ENCODE peak calls at places on chromosome 21, in eight cellular contexts. V is NCI-H345; L is ELR; F is adrenal gland; T is activated CD4-positive, alpha-beta memory T cell treated with anti-CD3 and anti-CD28 coated beads for 36 hours; J is HuH-7.5; D is transverse colon; A is pulmonary artery endothelial cell. C is an unnamed sample.

GRCh38 chr21:38355992-38356781 is 99.4 kb downstream of the KCNJ15 start:
- DNase-seq in L (peak; percentile 81), F (peak; percentile 78), V (peak; percentile 71), A (no peak), D (peak; percentile 82), J (peak; percentile 70), T (peak; percentile 82), C (no peak)

GRCh38 chr21:31580866-31581276 is 78.6 kb upstream of the SOD1 start:
- DNase-seq in L (peak; percentile 58), A (no peak), F (peak; percentile 67), J (peak; percentile 32), D (peak; percentile 70), T (peak; percentile 84), V (peak; percentile 81), C (peak; percentile 46)

GRCh38 chr21:28132713-28133112 is 860.0 kb downstream of the LTN1 start:
- DNase-seq in D (no peak), A (no peak), T (no peak), V (no peak), L (no peak), F (no peak), J (no peak), C (no peak)

GRCh38 chr21:31203371-31204054 is 140.5 kb downstream of the TIAM1 start:
- DNase-seq in J (no peak), F (no peak), V (no peak), D (no peak), T (no peak), L (no peak), A (no peak), C (peak; percentile 49)

GRCh38 chr21:29078884-29079765 is 5.7 kb upstream of the CCT8 start:
- DNase-seq in F (peak; percentile 68), T (peak; percentile 66), A (no peak), V (no peak), D (no peak), J (no peak), L (no peak), C (no peak)

GRCh38 chr21:33975548-33976081 is 60.0 kb upstream of the ATP5PO start:
- DNase-seq in V (no peak), T (peak; percentile 87), L (peak; percentile 85), D (peak; percentile 25), A (no peak), F (no peak), J (no peak), C (no peak)

GRCh38 chr21:32325706-32326105 is 27.1 kb downstream of the MRAP start:
- DNase-seq in A (no peak), J (no peak), L (no peak), V (no peak), D (no peak), T (no peak), F (no peak), C (no peak)

GRCh38 chr21:45997495-45998275 is 16.1 kb downstream of the COL6A1 start:
- DNase-seq in L (no peak), F (peak; percentile 10), T (no peak), A (no peak), D (peak; percentile 7), V (no peak), J (no peak), C (no peak)

GRCh38 chr21:45615145-45615711 is 28.3 kb upstream of the PCBP3 start:
- DNase-seq in V (peak; percentile 25), A (no peak), L (no peak), D (peak; percentile 69), T (peak; percentile 90), J (no peak), F (no peak), C (no peak)

GRCh38 chr21:44996983-44997936 is 57.4 kb downstream of the SLX9 start:
- DNase-seq in V (no peak), D (no peak), T (no peak), J (no peak), L (no peak), A (no peak), F (no peak), C (no peak)

GRCh38 chr21:44711327-44712202 is at the start of gene TSPEAR:
- DNase-seq in J (no peak), F (no peak), D (no peak), V (peak; percentile 92), L (no peak), T (peak; percentile 10), A (no peak), C (no peak)

GRCh38 chr21:41307219-41307618 is 9.4 kb upstream of the FAM3B start:
- DNase-seq in A (no peak), L (no peak), V (no peak), D (no peak), F (no peak), J (no peak), T (no peak), C (no peak)

GRCh38 chr21:44892095-44892494 is 18.6 kb upstream of the PTTG1IP start:
- DNase-seq in F (no peak), V (no peak), A (no peak), D (no peak), T (no peak), L (no peak), J (no peak), C (no peak)

GRCh38 chr21:31887596-31887920 is 14.7 kb downstream of the HUNK start:
- DNase-seq in L (no peak), J (no peak), V (no peak), D (no peak), F (no peak), A (no peak), T (no peak), C (no peak)

GRCh38 chr21:44874497-44875331 is 1.2 kb upstream of the PTTG1IP start:
- DNase-seq in A (no peak), D (peak; percentile 57), J (no peak), V (peak; percentile 62), F (peak; percentile 75), L (no peak), T (peak; percentile 58), C (no peak)

GRCh38 chr21:33541756-33542639 is at the start of gene GART:
- DNase-seq in J (peak; percentile 43), A (peak; percentile 19), L (peak; percentile 90), D (peak; percentile 88), V (peak; percentile 93), F (peak; percentile 81), T (peak; percentile 89), C (peak; percentile 28)

GRCh38 chr21:42614391-42614790 is 39.0 kb upstream of the PDE9A start:
- DNase-seq in D (no peak), T (peak; percentile 75), L (no peak), A (no peak), J (no peak), V (no peak), F (no peak), C (no peak)

GRCh38 chr21:35648512-35648911 is 411.8 kb downstream of the SETD4 start:
- DNase-seq in V (peak; percentile 95), F (no peak), T (no peak), A (no peak), L (no peak), J (no peak), D (no peak), C (no peak)

GRCh38 chr21:45867041-45867630 is 114.4 kb upstream of the COL6A1 start:
- DNase-seq in V (no peak), A (no peak), J (no peak), F (no peak), D (no peak), L (no peak), T (no peak), C (no peak)

GRCh38 chr21:26842976-26843911 is 2.0 kb downstream of the ADAMTS1 start:
- DNase-seq in L (peak; percentile 96), A (peak; percentile 83), J (peak; percentile 64), F (peak; percentile 91), T (peak; percentile 29), D (peak; percentile 87), V (no peak), C (peak; percentile 92)

GRCh38 chr21:39208624-39209333 is 25.5 kb upstream of the PSMG1 start:
- DNase-seq in D (peak; percentile 25), L (no peak), T (no peak), V (no peak), A (no peak), F (no peak), J (no peak), C (no peak)

GRCh38 chr21:31234936-31235335 is 109.1 kb downstream of the TIAM1 start:
- DNase-seq in A (no peak), V (no peak), F (no peak), L (no peak), T (no peak), D (no peak), J (no peak), C (no peak)

GRCh38 chr21:41877901-41878830 is 978 bp downstream of the PRDM15 start:
- DNase-seq in V (peak; percentile 52), T (peak; percentile 36), J (peak; percentile 49), D (peak; percentile 61), L (peak; percentile 57), F (peak; percentile 55), A (no peak), C (no peak)

GRCh38 chr21:35963920-35964451 is 96.3 kb downstream of the SETD4 start:
- DNase-seq in L (peak; percentile 15), D (no peak), A (no peak), F (no peak), V (no peak), J (no peak), T (no peak), C (no peak)

GRCh38 chr21:32770514-32771133 is 931 bp downstream of the PAXBP1 start:
- DNase-seq in J (peak; percentile 9), D (no peak), V (peak; percentile 34), L (peak; percentile 50), A (no peak), F (peak; percentile 36), T (no peak), C (no peak)

GRCh38 chr21:45544449-45545235 is 2.4 kb upstream of the SLC19A1 start:
- DNase-seq in T (peak; percentile 6), A (no peak), V (no peak), D (no peak), J (no peak), L (no peak), F (no peak), C (no peak)

GRCh38 chr21:28148400-28149064 is 844.1 kb downstream of the LTN1 start:
- DNase-seq in V (no peak), D (no peak), J (no peak), T (no peak), A (no peak), L (no peak), F (no peak), C (no peak)

GRCh38 chr21:45366931-45367401 is 38.0 kb upstream of the COL18A1 start:
- DNase-seq in L (peak; percentile 96), T (no peak), J (no peak), F (peak; percentile 84), A (peak; percentile 89), D (peak; percentile 55), V (no peak), C (peak; percentile 89)

GRCh38 chr21:33378081-33378480 is 25.1 kb upstream of the IFNGR2 start:
- DNase-seq in D (no peak), A (no peak), V (no peak), T (no peak), F (no peak), J (no peak), L (no peak), C (no peak)

GRCh38 chr21:42187976-42188653 is 30.8 kb upstream of the ABCG1 start:
- DNase-seq in D (peak; percentile 61), T (peak; percentile 92), F (peak; percentile 35), A (no peak), V (no peak), J (no peak), L (peak; percentile 38), C (no peak)

GRCh38 chr21:37435719-37436118 is 69.1 kb downstream of the DYRK1A start:
- DNase-seq in A (no peak), L (no peak), T (no peak), J (no peak), F (no peak), V (no peak), D (no peak), C (no peak)

GRCh38 chr21:36482673-36483072 is 2.8 kb upstream of the CLDN14 start:
- DNase-seq in A (no peak), V (no peak), J (no peak), T (no peak), D (no peak), F (no peak), L (no peak), C (no peak)

GRCh38 chr21:15058718-15059316 is 6.0 kb downstream of the NRIP1 start:
- DNase-seq in L (peak; percentile 85), T (no peak), A (no peak), J (no peak), V (no peak), F (no peak), D (no peak), C (no peak)

GRCh38 chr21:44653656-44654575 is 543 bp downstream of the KRTAP12-4 start:
- DNase-seq in F (no peak), V (peak; percentile 91), L (no peak), A (no peak), D (no peak), T (peak; percentile 54), J (no peak), C (no peak)

C was measured in smooth muscle cell of the brain vasculature.